ENCODE peak calls at places on chromosomes 5 and 9, in four cellular contexts. U, Q, I and H are unnamed samples.

GRCh38 chr5:29001666-29002065 is 1963.3 kb upstream of the CDH9 start:
- DNase-seq in U (no peak), Q (no peak), I (no peak), H (no peak)

GRCh38 chr5:54249210-54250028 is 61.0 kb downstream of the ARL15 start:
- DNase-seq in U (no peak), Q (peak), I (peak), H (peak)

GRCh38 chr5:131104169-131104775 is 60.8 kb downstream of the HINT1 start:
- DNase-seq in U (no peak), Q (no peak), I (no peak), H (no peak)

GRCh38 chr9:119252671-119253299 is 116.5 kb downstream of the BRINP1 start:
- DNase-seq in U (no peak), Q (no peak), I (no peak), H (no peak)

GRCh38 chr5:76084496-76085285 is 1.5 kb downstream of the SV2C start:
- DNase-seq in U (no peak), Q (no peak), I (no peak), H (peak)

GRCh38 chr5:148202531-148203092 is at the start of gene SPINK6:
- DNase-seq in U (no peak), Q (no peak), I (no peak), H (no peak)

GRCh38 chr5:66406761-66407289 is 189.4 kb upstream of the MAST4 start:
- DNase-seq in U (no peak), Q (no peak), I (no peak), H (no peak)

GRCh38 chr5:108728566-108729305 is 19.0 kb upstream of the FER start:
- DNase-seq in U (no peak), Q (no peak), I (no peak), H (no peak)

GRCh38 chr5:157941616-157942015 is 82.7 kb upstream of the CLINT1 start:
- DNase-seq in U (no peak), Q (no peak), I (no peak), H (no peak)

GRCh38 chr9:33290994-33291397 is 680 bp downstream of the NFX1 start:
- DNase-seq in U (no peak), Q (no peak), I (no peak), H (no peak)

GRCh38 chr5:114237766-114238165 is 124.1 kb upstream of the KCNN2 start:
- DNase-seq in U (no peak), Q (no peak), I (no peak), H (no peak)

GRCh38 chr9:115022760-115023434 is 92.5 kb upstream of the TNFSF8 start:
- DNase-seq in U (no peak), Q (peak), I (no peak), H (no peak)

GRCh38 chr5:6504677-6505414 is 56.2 kb downstream of the UBE2QL1 start:
- DNase-seq in U (no peak), Q (peak), I (no peak), H (no peak)

GRCh38 chr5:110663525-110663924 is 62.9 kb downstream of the TMEM232 start:
- DNase-seq in U (no peak), Q (no peak), I (no peak), H (no peak)

GRCh38 chr5:143541943-143542797 is 138.7 kb upstream of the NR3C1 start:
- DNase-seq in U (no peak), Q (no peak), I (no peak), H (no peak)

GRCh38 chr9:71608825-71609452 is 159.4 kb downstream of the CEMIP2 start:
- DNase-seq in U (no peak), Q (no peak), I (no peak), H (no peak)

GRCh38 chr9:93582115-93582514 is 5.7 kb downstream of the PHF2 start:
- DNase-seq in U (no peak), Q (no peak), I (no peak), H (no peak)

GRCh38 chr9:27572566-27572917 is 739 bp downstream of the C9orf72 start:
- DNase-seq in U (no peak), Q (no peak), I (peak), H (peak)
- H3K4me3 ChIP-seq in U (peak), Q (peak), I (peak), H (peak)

GRCh38 chr9:121545875-121546423 is 46.3 kb upstream of the GGTA1 start:
- DNase-seq in U (peak), Q (peak), I (peak), H (peak)
- H3K4me3 ChIP-seq in U (no peak), Q (peak), I (no peak), H (no peak)

GRCh38 chr5:59760798-59761348 is 132.7 kb downstream of the PDE4D start:
- DNase-seq in U (no peak), Q (peak), I (no peak), H (no peak)
- H3K4me3 ChIP-seq in U (no peak), Q (no peak), I (no peak), H (no peak)

GRCh38 chr9:10134266-10134665 is 478.5 kb downstream of the PTPRD start:
- DNase-seq in U (no peak), Q (no peak), I (no peak), H (no peak)
- H3K4me3 ChIP-seq in U (no peak), Q (no peak), I (no peak), H (no peak)

GRCh38 chr9:86586144-86586494 is 231.9 kb upstream of the TUT7 start:
- DNase-seq in U (no peak), Q (no peak), I (no peak), H (no peak)
- H3K4me3 ChIP-seq in U (no peak), Q (no peak), I (no peak), H (peak)

GRCh38 chr5:151219789-151220188 is 4.1 kb downstream of the CCDC69 start:
- DNase-seq in U (no peak), Q (no peak), I (no peak), H (no peak)

GRCh38 chr5:151216781-151217180 is 7.1 kb downstream of the CCDC69 start:
- DNase-seq in U (no peak), Q (no peak), I (no peak), H (no peak)

GRCh38 chr5:151215546-151215880 is 8.4 kb downstream of the CCDC69 start:
- DNase-seq in U (no peak), Q (no peak), I (no peak), H (no peak)

GRCh38 chr5:151219138-151219537 is 4.8 kb downstream of the CCDC69 start:
- DNase-seq in U (no peak), Q (no peak), I (no peak), H (no peak)

GRCh38 chr5:151218177-151218576 is 5.7 kb downstream of the CCDC69 start:
- DNase-seq in U (no peak), Q (no peak), I (no peak), H (no peak)
- H3K4me3 ChIP-seq in U (no peak), Q (no peak), I (no peak), H (no peak)

GRCh38 chr5:154714271-154714986 is 40.7 kb upstream of the LARP1 start:
- DNase-seq in U (no peak), Q (peak), I (no peak), H (peak)

GRCh38 chr5:154709368-154710305 is 45.5 kb upstream of the LARP1 start:
- DNase-seq in U (no peak), Q (no peak), I (no peak), H (no peak)

GRCh38 chr5:154712518-154713437 is 42.4 kb upstream of the LARP1 start:
- DNase-seq in U (no peak), Q (no peak), I (no peak), H (no peak)

GRCh38 chr5:154708845-154709244 is 46.3 kb upstream of the LARP1 start:
- DNase-seq in U (no peak), Q (peak), I (no peak), H (peak)

DNA sequence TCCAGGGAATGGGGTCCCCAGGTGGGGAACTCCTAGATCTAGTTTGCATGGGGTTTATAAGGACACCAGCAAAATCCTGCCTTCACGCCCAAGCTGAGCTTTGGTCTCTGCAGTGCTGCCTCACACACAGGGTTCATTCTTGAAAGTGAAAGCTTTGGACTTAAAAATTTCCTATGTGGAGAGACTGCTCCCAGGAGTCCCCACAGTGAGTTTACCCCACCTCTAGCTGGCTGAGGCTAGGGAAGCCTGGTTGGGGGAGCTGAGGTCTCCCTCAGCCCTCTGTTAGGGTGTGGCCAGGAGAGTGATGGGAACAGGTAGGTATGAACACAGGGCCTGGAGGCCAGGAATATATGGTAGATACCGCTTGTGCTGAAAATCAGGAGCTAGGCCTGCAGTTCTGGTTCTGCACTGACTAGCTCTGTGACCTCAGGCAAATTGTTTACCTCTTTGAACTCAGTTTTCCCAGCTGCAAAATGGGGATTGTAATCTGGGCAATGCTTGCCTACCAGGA is 41.5 kb upstream of the LARP1 start:
- DNase-seq in U (no peak), Q (no peak), I (no peak), H (no peak)
- H3K4me3 ChIP-seq in U (no peak), Q (no peak), I (no peak), H (no peak)

GRCh38 chr9:136225748-136226679 is 19.6 kb downstream of the QSOX2 start:
- DNase-seq in U (no peak), Q (peak), I (peak), H (peak)

GRCh38 chr9:136222166-136222895 is 17.4 kb upstream of the LHX3 start:
- DNase-seq in U (no peak), Q (no peak), I (no peak), H (no peak)

GRCh38 chr9:136225366-136225747 is 20.3 kb downstream of the QSOX2 start:
- DNase-seq in U (no peak), Q (no peak), I (no peak), H (no peak)

GRCh38 chr9:136222896-136223266 is 18.0 kb upstream of the LHX3 start:
- DNase-seq in U (no peak), Q (no peak), I (no peak), H (no peak)

GRCh38 chr9:136223871-136224640 is 19.1 kb upstream of the LHX3 start:
- DNase-seq in U (no peak), Q (no peak), I (no peak), H (no peak)
- H3K4me3 ChIP-seq in U (no peak), Q (no peak), I (no peak), H (no peak)

GRCh38 chr5:149406979-149407306 is 27.9 kb upstream of the IL17B start:
- DNase-seq in U (no peak), Q (no peak), I (no peak), H (no peak)
- H3K4me3 ChIP-seq in U (peak), Q (no peak), I (peak), H (no peak)

GRCh38 chr5:172644229-172644628 is 3.2 kb downstream of the NEURL1B start:
- DNase-seq in U (no peak), Q (no peak), I (no peak), H (no peak)

GRCh38 chr5:172644711-172645110 is 3.6 kb downstream of the NEURL1B start:
- DNase-seq in U (no peak), Q (no peak), I (no peak), H (no peak)

GRCh38 chr5:172642926-172643325 is 1.9 kb downstream of the NEURL1B start:
- DNase-seq in U (no peak), Q (no peak), I (no peak), H (no peak)

GRCh38 chr5:172642511-172642910 is 1.4 kb downstream of the NEURL1B start:
- DNase-seq in U (no peak), Q (no peak), I (no peak), H (no peak)

DNA sequence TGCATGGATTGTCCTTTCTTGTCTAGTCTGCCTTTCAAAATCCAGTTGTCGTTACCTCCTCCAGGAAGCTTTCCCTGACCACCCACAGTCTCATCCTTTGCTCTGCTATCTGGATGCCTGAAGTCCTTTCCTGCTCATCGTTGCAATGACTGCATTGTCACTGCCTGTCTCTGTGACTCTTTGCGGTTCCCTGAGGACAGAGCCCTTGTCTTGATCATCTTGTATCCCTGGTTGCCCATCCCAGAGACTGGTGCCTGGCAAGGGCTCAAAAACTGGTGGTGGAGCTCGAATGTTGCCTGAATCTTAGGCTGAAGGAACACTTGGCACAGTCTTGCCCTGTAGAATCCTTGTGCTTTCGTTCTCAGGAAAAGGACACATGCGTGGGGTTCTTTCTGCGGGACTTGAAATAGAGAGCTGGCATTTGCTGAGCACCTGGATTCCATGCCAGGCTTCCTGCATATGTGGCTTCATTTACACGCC is 2.4 kb downstream of the NEURL1B start:
- DNase-seq in U (no peak), Q (no peak), I (no peak), H (no peak)
- H3K4me3 ChIP-seq in U (peak), Q (no peak), I (peak), H (no peak)